ENCODE peak calls at places on chromosomes 13 and 19, in six cellular contexts. W is H1, B is ovary, R is heart left ventricle, K is Peyer's patch, P is transverse colon. L is an unnamed sample.

GRCh38 chr19:38932425-38933179 is 1.9 kb downstream of the MRPS12 start:
- DNase-seq in W (no peak), B (no peak), R (no peak), K (peak; percentile 63), P (no peak), L (peak; percentile 19)

GRCh38 chr13:60137911-60138570 is 25.7 kb downstream of the DIAPH3 start:
- DNase-seq in W (no peak), B (no peak), R (no peak), K (no peak), P (no peak), L (no peak)

GRCh38 chr13:92967923-92968322 is 258.7 kb upstream of the GPC6 start:
- DNase-seq in W (no peak), B (no peak), R (no peak), K (no peak), P (no peak), L (no peak)

GRCh38 chr13:25468330-25469178 is 96.8 kb downstream of the ATP8A2 start:
- DNase-seq in W (peak; percentile 82), B (no peak), R (no peak), K (no peak), P (no peak), L (peak; percentile 30)

GRCh38 chr19:19997656-19998268 is 41.5 kb downstream of the ZNF682 start:
- DNase-seq in W (peak; percentile 90), B (no peak), R (no peak), K (peak; percentile 61), P (peak; percentile 24), L (peak; percentile 57)

GRCh38 chr19:19539738-19540703 is 2.0 kb downstream of the CILP2 start:
- DNase-seq in W (peak; percentile 94), B (peak; percentile 60), R (peak; percentile 69), K (peak; percentile 85), P (peak; percentile 72), L (peak; percentile 56)

GRCh38 chr13:22836475-22836874 is 344.3 kb upstream of the SGCG start:
- DNase-seq in W (no peak), B (no peak), R (no peak), K (no peak), P (no peak), L (no peak)

GRCh38 chr19:41843371-41843770 is 1.1 kb downstream of the LYPD4 start:
- DNase-seq in W (no peak), B (no peak), R (no peak), K (no peak), P (no peak), L (no peak)

GRCh38 chr19:45403272-45403671 is 1.6 kb downstream of the PPP1R13L start:
- DNase-seq in W (no peak), B (no peak), R (no peak), K (no peak), P (no peak), L (no peak)

GRCh38 chr13:73782781-73783180 is 351.4 kb downstream of the KLF12 start:
- DNase-seq in W (no peak), B (no peak), R (no peak), K (no peak), P (no peak), L (no peak)
- H3K36me3 ChIP-seq in W (no peaks in the 10 kb centered on the region), B (no peaks in the 10 kb centered on the region), R (no peaks in the 10 kb centered on the region), K (no peaks in the 10 kb centered on the region), P (no peaks in the 10 kb centered on the region), L (no peaks in the 10 kb centered on the region)

GRCh38 chr19:54114340-54114826 is 1.1 kb downstream of the TFPT start:
- DNase-seq in W (peak; percentile 49), B (no peak), R (peak; percentile 50), K (peak; percentile 78), P (peak; percentile 46), L (peak; percentile 52)
- TF ChIP-seq POLR2A in W (peak; percentile 51), B (no peak), R (no peak), K (no peak), P (no peak), L (no peak)

GRCh38 chr13:79336971-79337370 is 69.1 kb downstream of the RBM26 start:
- DNase-seq in W (no peak), B (no peak), R (no peak), K (no peak), P (no peak), L (no peak)
- H3K36me3 ChIP-seq in W (peaks cover 34% of the 10 kb centered on the region), B (no peaks in the 10 kb centered on the region), R (peaks cover 59% of the 10 kb centered on the region), K (peaks cover 2% of the 10 kb centered on the region), P (no peaks in the 10 kb centered on the region), L (peaks cover 30% of the 10 kb centered on the region)

DNA sequence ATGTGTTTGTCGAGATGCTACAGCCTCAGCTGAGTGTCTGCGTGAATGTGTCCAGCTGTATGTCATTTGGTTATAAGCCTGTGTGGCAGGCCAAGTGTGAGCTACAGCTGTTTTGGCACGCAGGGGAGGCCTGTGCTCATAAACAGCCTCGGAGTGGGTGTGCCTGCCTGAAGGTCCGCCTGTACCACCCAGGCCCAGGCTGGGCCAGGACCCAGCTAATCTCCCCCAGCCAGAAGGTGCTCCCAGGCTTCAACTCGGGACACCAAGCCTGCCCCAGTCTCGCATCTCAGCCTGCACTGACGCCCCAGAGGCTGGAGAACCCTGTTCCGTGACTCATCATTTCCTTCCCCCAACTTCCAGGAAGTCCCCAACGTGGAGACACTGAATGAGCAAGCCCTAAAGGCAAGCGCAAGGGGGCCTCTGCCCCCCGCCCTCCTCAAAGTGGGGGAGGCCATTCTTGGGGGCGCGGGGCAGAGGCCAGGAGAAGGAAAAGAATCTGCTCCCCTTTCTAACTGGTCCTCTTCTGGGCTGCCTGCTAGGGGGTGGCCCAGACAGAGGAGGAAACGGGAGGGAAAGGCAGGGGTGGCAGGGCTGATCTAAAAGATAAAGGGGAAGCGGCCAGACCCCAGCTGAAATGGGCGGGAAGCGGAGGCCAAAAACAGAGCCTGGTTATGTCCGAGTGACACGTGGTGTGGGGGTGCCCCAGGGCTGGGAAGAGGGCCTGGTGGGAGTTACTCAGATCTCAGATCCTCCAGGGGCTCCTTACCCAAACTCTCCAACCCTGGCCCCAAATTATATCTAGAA is 2.0 kb downstream of the SLC1A5 start:
- DNase-seq in W (peak; percentile 61), B (peak; percentile 68), R (peak; percentile 77), K (peak; percentile 90), P (peak; percentile 79), L (peak; percentile 50)
- TF ChIP-seq POLR2A in W (no peak), B (no peak), R (no peak), K (peak; percentile 19), P (peak; percentile 72), L (no peak)

GRCh38 chr13:112911883-112912282 is 57.1 kb upstream of the MCF2L start:
- DNase-seq in W (no peak), B (no peak), R (no peak), K (no peak), P (no peak), L (no peak)
- H3K36me3 ChIP-seq in W (no peaks in the 10 kb centered on the region), B (no peaks in the 10 kb centered on the region), R (no peaks in the 10 kb centered on the region), K (no peaks in the 10 kb centered on the region), P (no peaks in the 10 kb centered on the region), L (no peaks in the 10 kb centered on the region)

DNA sequence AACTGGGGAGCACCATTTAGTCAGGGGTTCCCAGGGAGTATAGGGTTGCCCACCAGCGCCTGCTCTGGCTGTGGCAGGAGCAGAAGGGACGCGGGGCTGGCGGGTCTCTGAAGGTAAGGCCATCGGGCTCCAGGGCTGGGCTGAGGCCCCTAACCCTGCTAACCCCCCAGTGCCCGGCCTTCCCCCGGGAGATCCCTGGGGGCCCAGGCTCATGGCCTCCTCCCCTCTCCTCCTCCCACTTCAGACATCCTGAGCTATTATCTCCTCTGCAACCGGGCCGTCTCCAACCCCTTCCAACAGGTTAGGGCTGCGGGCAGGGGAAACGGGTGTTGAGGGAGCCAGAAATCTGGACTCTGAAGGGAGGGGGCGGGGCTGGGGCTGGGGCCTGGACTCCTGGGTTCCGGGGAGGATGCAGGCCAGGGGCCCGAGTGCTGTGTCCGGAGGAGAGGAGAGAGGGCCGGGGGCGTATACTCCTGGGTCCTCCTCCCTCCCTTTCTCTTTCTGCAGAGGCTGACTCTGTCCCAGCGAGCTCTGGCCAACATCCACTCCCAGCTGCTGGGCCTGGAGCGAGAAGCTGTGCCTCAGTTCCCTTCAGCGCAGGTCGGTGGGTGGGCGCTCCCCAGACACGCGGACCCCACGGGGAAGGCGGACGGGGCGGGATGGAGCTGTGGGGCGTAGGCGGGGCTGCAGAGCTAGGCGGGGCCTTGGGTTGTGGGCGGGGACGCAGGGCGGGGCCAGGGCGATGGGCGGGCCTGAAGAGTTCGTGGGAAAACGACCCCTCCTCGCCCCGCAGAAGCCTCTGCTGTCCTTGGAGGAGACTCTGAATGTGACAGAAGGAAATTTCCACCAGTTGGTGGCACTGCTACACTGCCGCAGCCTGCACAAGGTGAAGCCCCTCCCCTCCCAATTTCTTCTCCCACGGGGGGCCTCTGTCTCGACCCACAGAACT is 15.3 kb downstream of the TTYH1 start:
- DNase-seq in W (peak; percentile 94), B (no peak), R (no peak), K (peak; percentile 58), P (peak; percentile 37), L (peak; percentile 73)
- TF ChIP-seq POLR2A in W (peak; percentile 13), B (no peak), R (no peak), K (no peak), P (no peak), L (no peak)

L was measured in body of pancreas.